ENCODE peak calls at places on chromosome 11, in ten cellular contexts. One of them, this sample, is unnamed.
A peak's percentile ranks its signal among the peaks of the same experiment; 100 is the strongest.

GRCh38 chr11:33445761-33446161 is 188.6 kb downstream of the HIPK3 start:
- DNase-seq in neural progenitor cell: no peak
- DNase-seq in heart left ventricle: no peak
- DNase-seq in heart right ventricle: no peak
- DNase-seq in CD8-positive, alpha-beta T cell: no peak
- DNase-seq in GM23338: no peak
- DNase-seq in colonic mucosa: no peak
- DNase-seq in MM.1S: no peak
- DNase-seq in uterus: no peak
- DNase-seq in A673: peak; percentile 24
- DNase-seq in this sample: no peak

GRCh38 chr11:79080506-79080905 is 360.3 kb downstream of the TENM4 start:
- DNase-seq in neural progenitor cell: no peak
- DNase-seq in heart left ventricle: no peak
- DNase-seq in heart right ventricle: no peak
- DNase-seq in CD8-positive, alpha-beta T cell: no peak
- DNase-seq in GM23338: no peak
- DNase-seq in colonic mucosa: no peak
- DNase-seq in MM.1S: no peak
- DNase-seq in uterus: no peak
- DNase-seq in A673: no peak
- DNase-seq in this sample: no peak

GRCh38 chr11:127334466-127334865 is 333.9 kb upstream of the KIRREL3 start:
- DNase-seq in neural progenitor cell: no peak
- DNase-seq in heart left ventricle: no peak
- DNase-seq in heart right ventricle: no peak
- DNase-seq in CD8-positive, alpha-beta T cell: no peak
- DNase-seq in GM23338: peak; percentile 56
- DNase-seq in colonic mucosa: no peak
- DNase-seq in MM.1S: no peak
- DNase-seq in uterus: no peak
- DNase-seq in A673: no peak
- DNase-seq in this sample: no peak

GRCh38 chr11:112526699-112527410 is 266.2 kb upstream of the PLET1 start:
- DNase-seq in neural progenitor cell: no peak
- DNase-seq in heart left ventricle: no peak
- DNase-seq in heart right ventricle: no peak
- DNase-seq in CD8-positive, alpha-beta T cell: no peak
- DNase-seq in GM23338: no peak
- DNase-seq in colonic mucosa: no peak
- DNase-seq in MM.1S: no peak
- DNase-seq in uterus: no peak
- DNase-seq in A673: peak; percentile 54
- DNase-seq in this sample: no peak

GRCh38 chr11:33396361-33396760 is 139.2 kb downstream of the HIPK3 start:
- DNase-seq in neural progenitor cell: no peak
- DNase-seq in heart left ventricle: no peak
- DNase-seq in heart right ventricle: no peak
- DNase-seq in CD8-positive, alpha-beta T cell: no peak
- DNase-seq in GM23338: no peak
- DNase-seq in colonic mucosa: no peak
- DNase-seq in MM.1S: no peak
- DNase-seq in uterus: no peak
- DNase-seq in A673: no peak
- DNase-seq in this sample: no peak

GRCh38 chr11:130689222-130689908 is 226.9 kb downstream of the SNX19 start:
- DNase-seq in neural progenitor cell: no peak
- DNase-seq in heart left ventricle: no peak
- DNase-seq in heart right ventricle: no peak
- DNase-seq in CD8-positive, alpha-beta T cell: no peak
- DNase-seq in GM23338: no peak
- DNase-seq in colonic mucosa: no peak
- DNase-seq in MM.1S: no peak
- DNase-seq in uterus: no peak
- DNase-seq in A673: peak; percentile 63
- DNase-seq in this sample: no peak

GRCh38 chr11:69587454-69588081 is 53.4 kb upstream of the CCND1 start:
- DNase-seq in neural progenitor cell: no peak
- DNase-seq in heart left ventricle: no peak
- DNase-seq in heart right ventricle: no peak
- DNase-seq in CD8-positive, alpha-beta T cell: no peak
- DNase-seq in GM23338: no peak
- DNase-seq in colonic mucosa: no peak
- DNase-seq in MM.1S: no peak
- DNase-seq in uterus: no peak
- DNase-seq in A673: no peak
- DNase-seq in this sample: no peak

GRCh38 chr11:58513747-58514367 is 6.0 kb upstream of the OR5B21 start:
- DNase-seq in neural progenitor cell: peak; percentile 75
- DNase-seq in heart left ventricle: no peak
- DNase-seq in heart right ventricle: no peak
- DNase-seq in CD8-positive, alpha-beta T cell: no peak
- DNase-seq in GM23338: peak; percentile 84
- DNase-seq in colonic mucosa: peak; percentile 25
- DNase-seq in MM.1S: peak; percentile 10
- DNase-seq in uterus: no peak
- DNase-seq in A673: peak; percentile 78
- DNase-seq in this sample: no peak

GRCh38 chr11:73331138-73331916 is 23.3 kb downstream of the ARHGEF17 start:
- DNase-seq in neural progenitor cell: peak; percentile 95
- DNase-seq in heart left ventricle: peak; percentile 72
- DNase-seq in heart right ventricle: peak; percentile 57
- DNase-seq in CD8-positive, alpha-beta T cell: no peak
- DNase-seq in GM23338: peak; percentile 95
- DNase-seq in colonic mucosa: no peak
- DNase-seq in MM.1S: no peak
- DNase-seq in uterus: no peak
- DNase-seq in A673: no peak
- DNase-seq in this sample: no peak

GRCh38 chr11:73333173-73333572 is 25.1 kb downstream of the ARHGEF17 start:
- DNase-seq in neural progenitor cell: no peak
- DNase-seq in heart left ventricle: no peak
- DNase-seq in heart right ventricle: no peak
- DNase-seq in CD8-positive, alpha-beta T cell: no peak
- DNase-seq in GM23338: no peak
- DNase-seq in colonic mucosa: no peak
- DNase-seq in MM.1S: no peak
- DNase-seq in uterus: no peak
- DNase-seq in A673: no peak
- DNase-seq in this sample: no peak

GRCh38 chr11:73327812-73328364 is 19.8 kb downstream of the ARHGEF17 start:
- DNase-seq in neural progenitor cell: no peak
- DNase-seq in heart left ventricle: no peak
- DNase-seq in heart right ventricle: no peak
- DNase-seq in CD8-positive, alpha-beta T cell: no peak
- DNase-seq in GM23338: no peak
- DNase-seq in colonic mucosa: no peak
- DNase-seq in MM.1S: no peak
- DNase-seq in uterus: no peak
- DNase-seq in A673: no peak
- DNase-seq in this sample: no peak

GRCh38 chr11:73333626-73334199 is 25.6 kb downstream of the ARHGEF17 start:
- DNase-seq in neural progenitor cell: no peak
- DNase-seq in heart left ventricle: no peak
- DNase-seq in heart right ventricle: no peak
- DNase-seq in CD8-positive, alpha-beta T cell: no peak
- DNase-seq in GM23338: no peak
- DNase-seq in colonic mucosa: no peak
- DNase-seq in MM.1S: no peak
- DNase-seq in uterus: no peak
- DNase-seq in A673: no peak
- DNase-seq in this sample: no peak

GRCh38 chr11:73330569-73331093 is 22.6 kb downstream of the ARHGEF17 start:
- DNase-seq in neural progenitor cell: peak; percentile 64
- DNase-seq in heart left ventricle: no peak
- DNase-seq in heart right ventricle: no peak
- DNase-seq in CD8-positive, alpha-beta T cell: no peak
- DNase-seq in GM23338: peak; percentile 65
- DNase-seq in colonic mucosa: no peak
- DNase-seq in MM.1S: no peak
- DNase-seq in uterus: no peak
- DNase-seq in A673: no peak
- DNase-seq in this sample: no peak
- H3K4me1 ChIP-seq in neural progenitor cell: peaks cover 77% of the 10 kb centered on the region
- H3K4me1 ChIP-seq in heart left ventricle: peaks cover 70% of the 10 kb centered on the region
- H3K4me1 ChIP-seq in heart right ventricle: peaks cover 98% of the 10 kb centered on the region
- H3K4me1 ChIP-seq in CD8-positive, alpha-beta T cell: no peaks in the 10 kb centered on the region
- H3K4me1 ChIP-seq in GM23338: peaks cover 45% of the 10 kb centered on the region
- H3K4me1 ChIP-seq in colonic mucosa: no peaks in the 10 kb centered on the region
- H3K4me1 ChIP-seq in MM.1S: peaks cover 8% of the 10 kb centered on the region
- H3K4me1 ChIP-seq in uterus: peaks cover 27% of the 10 kb centered on the region
- H3K4me1 ChIP-seq in A673: peaks cover 36% of the 10 kb centered on the region
- H3K4me1 ChIP-seq in this sample: peaks cover 4% of the 10 kb centered on the region

GRCh38 chr11:82811369-82811768 is 77.7 kb upstream of the FAM181B start:
- DNase-seq in neural progenitor cell: peak; percentile 46
- DNase-seq in heart left ventricle: no peak
- DNase-seq in heart right ventricle: no peak
- DNase-seq in CD8-positive, alpha-beta T cell: no peak
- DNase-seq in GM23338: peak; percentile 19
- DNase-seq in colonic mucosa: no peak
- DNase-seq in MM.1S: no peak
- DNase-seq in uterus: no peak
- DNase-seq in A673: no peak
- DNase-seq in this sample: no peak

GRCh38 chr11:82810326-82810725 is 76.7 kb upstream of the FAM181B start:
- DNase-seq in neural progenitor cell: no peak
- DNase-seq in heart left ventricle: no peak
- DNase-seq in heart right ventricle: no peak
- DNase-seq in CD8-positive, alpha-beta T cell: no peak
- DNase-seq in GM23338: no peak
- DNase-seq in colonic mucosa: no peak
- DNase-seq in MM.1S: no peak
- DNase-seq in uterus: no peak
- DNase-seq in A673: no peak
- DNase-seq in this sample: no peak

GRCh38 chr11:82814379-82814778 is 80.7 kb upstream of the FAM181B start:
- DNase-seq in neural progenitor cell: peak; percentile 86
- DNase-seq in heart left ventricle: no peak
- DNase-seq in heart right ventricle: no peak
- DNase-seq in CD8-positive, alpha-beta T cell: no peak
- DNase-seq in GM23338: peak; percentile 15
- DNase-seq in colonic mucosa: no peak
- DNase-seq in MM.1S: no peak
- DNase-seq in uterus: no peak
- DNase-seq in A673: peak; percentile 70
- DNase-seq in this sample: no peak

GRCh38 chr11:82807646-82808045 is 74.0 kb upstream of the FAM181B start:
- DNase-seq in neural progenitor cell: no peak
- DNase-seq in heart left ventricle: no peak
- DNase-seq in heart right ventricle: no peak
- DNase-seq in CD8-positive, alpha-beta T cell: no peak
- DNase-seq in GM23338: no peak
- DNase-seq in colonic mucosa: no peak
- DNase-seq in MM.1S: no peak
- DNase-seq in uterus: no peak
- DNase-seq in A673: no peak
- DNase-seq in this sample: no peak

GRCh38 chr11:82810738-82811137 is 77.1 kb upstream of the FAM181B start:
- DNase-seq in neural progenitor cell: no peak
- DNase-seq in heart left ventricle: no peak
- DNase-seq in heart right ventricle: no peak
- DNase-seq in CD8-positive, alpha-beta T cell: no peak
- DNase-seq in GM23338: no peak
- DNase-seq in colonic mucosa: no peak
- DNase-seq in MM.1S: no peak
- DNase-seq in uterus: no peak
- DNase-seq in A673: no peak
- DNase-seq in this sample: no peak
- H3K4me3 ChIP-seq in neural progenitor cell: no peak overlapping the region
- H3K4me3 ChIP-seq in heart left ventricle: no peak overlapping the region
- H3K4me3 ChIP-seq in heart right ventricle: no peak overlapping the region
- H3K4me3 ChIP-seq in CD8-positive, alpha-beta T cell: no peak overlapping the region
- H3K4me3 ChIP-seq in GM23338: no peak overlapping the region
- H3K4me3 ChIP-seq in colonic mucosa: no peak overlapping the region
- H3K4me3 ChIP-seq in MM.1S: no peak overlapping the region
- H3K4me3 ChIP-seq in uterus: no peak overlapping the region
- H3K4me3 ChIP-seq in A673: no peak overlapping the region
- H3K4me3 ChIP-seq in this sample: no peak overlapping the region

DNA sequence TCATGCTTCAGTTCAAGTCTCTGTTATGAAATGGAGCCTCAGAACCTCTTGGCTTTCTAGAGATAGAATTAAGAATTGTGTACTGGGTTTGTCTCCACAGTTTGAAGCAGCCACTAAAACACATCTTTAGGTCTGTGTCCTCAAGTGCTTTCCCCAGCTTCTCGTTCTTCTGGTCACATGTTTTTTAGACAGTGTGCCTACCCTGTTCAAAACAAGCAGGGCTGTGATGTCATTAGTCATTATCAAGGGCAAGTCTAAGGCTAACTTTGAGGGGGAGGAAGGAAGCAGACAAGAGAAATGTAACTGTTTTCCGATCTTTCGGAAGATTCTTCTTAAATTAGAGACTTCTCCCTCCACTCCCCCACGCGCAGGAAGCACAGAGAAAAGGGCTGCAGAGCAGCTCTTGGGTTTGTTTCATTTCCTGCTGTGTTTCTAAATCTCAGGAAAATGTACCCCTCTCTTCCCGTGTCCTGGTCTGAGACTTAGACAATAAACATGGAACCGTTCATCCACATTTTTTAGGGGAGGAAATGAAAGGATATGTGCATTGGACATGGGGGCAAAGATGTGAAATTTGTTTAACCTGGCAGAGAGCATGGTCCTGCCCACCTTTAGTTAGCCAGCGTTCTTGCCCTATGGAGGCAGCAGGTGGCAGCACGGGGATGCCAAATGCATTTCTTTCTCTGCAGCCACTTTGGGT is 3.1 kb downstream of the AKIP1 start:
- DNase-seq in neural progenitor cell: peak; percentile 64
- DNase-seq in heart left ventricle: no peak
- DNase-seq in heart right ventricle: no peak
- DNase-seq in CD8-positive, alpha-beta T cell: peak; percentile 36
- DNase-seq in GM23338: peak; percentile 78
- DNase-seq in colonic mucosa: no peak
- DNase-seq in MM.1S: peak; percentile 62
- DNase-seq in uterus: peak; percentile 34
- DNase-seq in A673: peak; percentile 62
- DNase-seq in this sample: peak; percentile 44
- TF ChIP-seq CTCF in neural progenitor cell: peak; percentile 68
- TF ChIP-seq CTCF in heart left ventricle: peak; percentile 25
- TF ChIP-seq CTCF in heart right ventricle: peak; percentile 63
- TF ChIP-seq CTCF in CD8-positive, alpha-beta T cell: peak; percentile 71
- TF ChIP-seq CTCF in GM23338: peak; percentile 73
- TF ChIP-seq CTCF in colonic mucosa: peak; percentile 42
- TF ChIP-seq CTCF in MM.1S: peak; percentile 89
- TF ChIP-seq CTCF in uterus: peak; percentile 59
- TF ChIP-seq CTCF in A673: peak; percentile 75
- TF ChIP-seq CTCF in this sample: peak; percentile 20

GRCh38 chr11:67356551-67356866 is 3.2 kb upstream of the POLD4 start:
- DNase-seq in neural progenitor cell: no peak
- DNase-seq in heart left ventricle: no peak
- DNase-seq in heart right ventricle: no peak
- DNase-seq in CD8-positive, alpha-beta T cell: no peak
- DNase-seq in GM23338: no peak
- DNase-seq in colonic mucosa: no peak
- DNase-seq in MM.1S: no peak
- DNase-seq in uterus: no peak
- DNase-seq in A673: no peak
- DNase-seq in this sample: no peak

GRCh38 chr11:67355023-67355793 is 1.9 kb upstream of the POLD4 start:
- DNase-seq in neural progenitor cell: no peak
- DNase-seq in heart left ventricle: no peak
- DNase-seq in heart right ventricle: no peak
- DNase-seq in CD8-positive, alpha-beta T cell: no peak
- DNase-seq in GM23338: no peak
- DNase-seq in colonic mucosa: no peak
- DNase-seq in MM.1S: no peak
- DNase-seq in uterus: no peak
- DNase-seq in A673: no peak
- DNase-seq in this sample: peak; percentile 45

GRCh38 chr11:67354314-67355022 is 1.1 kb upstream of the POLD4 start:
- DNase-seq in neural progenitor cell: peak; percentile 29
- DNase-seq in heart left ventricle: peak; percentile 75
- DNase-seq in heart right ventricle: peak; percentile 57
- DNase-seq in CD8-positive, alpha-beta T cell: no peak
- DNase-seq in GM23338: no peak
- DNase-seq in colonic mucosa: peak; percentile 94
- DNase-seq in MM.1S: no peak
- DNase-seq in uterus: peak; percentile 89
- DNase-seq in A673: no peak
- DNase-seq in this sample: peak; percentile 88

GRCh38 chr11:67356867-67357561 is 3.7 kb upstream of the POLD4 start:
- DNase-seq in neural progenitor cell: peak; percentile 90
- DNase-seq in heart left ventricle: no peak
- DNase-seq in heart right ventricle: peak; percentile 42
- DNase-seq in CD8-positive, alpha-beta T cell: peak; percentile 54
- DNase-seq in GM23338: peak; percentile 94
- DNase-seq in colonic mucosa: peak; percentile 85
- DNase-seq in MM.1S: peak; percentile 69
- DNase-seq in uterus: peak; percentile 74
- DNase-seq in A673: peak; percentile 88
- DNase-seq in this sample: no peak

DNA sequence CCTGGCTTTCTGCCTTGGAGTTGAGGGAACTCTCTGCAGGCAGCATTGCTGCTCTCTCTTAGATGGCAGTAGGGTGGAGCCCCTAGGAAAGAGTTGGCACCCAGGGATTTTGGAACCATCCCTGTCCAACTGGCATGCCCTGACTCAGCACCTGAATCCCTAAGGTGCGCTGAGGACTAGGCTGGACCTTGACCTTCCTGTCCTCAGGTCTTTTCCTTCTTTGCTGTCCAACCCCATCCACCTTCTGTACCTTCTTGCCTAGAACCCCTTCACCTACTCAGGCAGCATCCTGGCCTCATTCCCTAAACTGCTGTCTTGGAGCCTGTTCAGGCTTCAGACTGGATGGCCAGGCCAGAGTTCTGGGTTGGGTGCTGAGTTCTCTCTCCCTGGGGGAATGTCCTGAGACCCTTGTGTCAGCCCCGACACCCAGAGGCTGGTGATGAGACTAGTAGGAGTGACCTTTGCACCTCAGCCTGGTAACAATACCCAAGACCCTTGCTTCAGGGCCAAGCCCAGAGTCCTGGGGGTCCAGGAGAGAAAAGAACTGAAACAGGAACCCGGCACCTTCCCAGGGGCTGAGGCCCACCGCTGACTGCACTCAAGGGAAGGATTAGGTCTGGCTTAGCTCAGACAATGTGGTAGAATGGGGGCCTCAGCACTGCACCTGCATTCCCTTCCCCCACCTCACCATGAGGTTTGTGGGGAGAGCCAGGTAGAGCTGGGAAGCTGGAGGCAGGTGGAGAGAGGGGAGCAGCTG is 2.6 kb upstream of the POLD4 start:
- DNase-seq in neural progenitor cell: peak; percentile 32
- DNase-seq in heart left ventricle: no peak
- DNase-seq in heart right ventricle: no peak
- DNase-seq in CD8-positive, alpha-beta T cell: no peak
- DNase-seq in GM23338: no peak
- DNase-seq in colonic mucosa: peak; percentile 62
- DNase-seq in MM.1S: no peak
- DNase-seq in uterus: no peak
- DNase-seq in A673: no peak
- DNase-seq in this sample: peak; percentile 64
- H3K4me1 ChIP-seq in neural progenitor cell: peaks cover 38% of the 10 kb centered on the region
- H3K4me1 ChIP-seq in heart left ventricle: peaks cover 21% of the 10 kb centered on the region
- H3K4me1 ChIP-seq in heart right ventricle: peaks cover 67% of the 10 kb centered on the region
- H3K4me1 ChIP-seq in CD8-positive, alpha-beta T cell: peaks cover 37% of the 10 kb centered on the region
- H3K4me1 ChIP-seq in GM23338: peaks cover 9% of the 10 kb centered on the region
- H3K4me1 ChIP-seq in colonic mucosa: peaks cover 35% of the 10 kb centered on the region
- H3K4me1 ChIP-seq in MM.1S: peaks cover 27% of the 10 kb centered on the region
- H3K4me1 ChIP-seq in uterus: peaks cover 31% of the 10 kb centered on the region
- H3K4me1 ChIP-seq in A673: peaks cover 25% of the 10 kb centered on the region
- H3K4me1 ChIP-seq in this sample: peaks cover 52% of the 10 kb centered on the region